ENCODE peak calls at places on chromosomes 3 and 15, in five cellular contexts. W is thoracic aorta; M is IMR-90; I is CD8-positive, alpha-beta T cell; S is lower lobe of right lung. N is an unnamed sample.

GRCh38 chr3:14320221-14320620 is 82.2 kb upstream of the SLC6A6 start:
- DNase-seq in W (no peak), M (no peak), I (no peak), S (no peak), N (no peak)

GRCh38 chr15:63848881-63849551 is 15.3 kb upstream of the HERC1 start:
- DNase-seq in W (no peak), M (no peak), I (no peak), S (no peak), N (no peak)

GRCh38 chr3:67719333-67719732 is 64.9 kb upstream of the SUCLG2 start:
- DNase-seq in W (no peak), M (peak), I (no peak), S (no peak), N (no peak)

GRCh38 chr15:36577082-36577481 is 2.3 kb upstream of the CDIN1 start:
- DNase-seq in W (no peak), M (no peak), I (no peak), S (no peak), N (no peak)

GRCh38 chr3:37904614-37905047 is 43.0 kb downstream of the CTDSPL start:
- DNase-seq in W (no peak), M (peak), I (no peak), S (no peak), N (no peak)

GRCh38 chr15:84755736-84756527 is 7.5 kb downstream of the ZNF592 start:
- DNase-seq in W (no peak), M (no peak), I (no peak), S (no peak), N (no peak)

GRCh38 chr3:13655074-13655913 is 106.4 kb downstream of the FBLN2 start:
- DNase-seq in W (no peak), M (peak), I (no peak), S (no peak), N (no peak)

GRCh38 chr15:64642875-64643274 is 132.5 kb downstream of the RBPMS2 start:
- DNase-seq in W (no peak), M (no peak), I (no peak), S (no peak), N (no peak)

GRCh38 chr15:47720555-47720954 is 3.2 kb downstream of the SEMA6D start:
- DNase-seq in W (no peak), M (peak), I (no peak), S (no peak), N (no peak)

GRCh38 chr15:47719730-47720129 is 2.4 kb downstream of the SEMA6D start:
- DNase-seq in W (no peak), M (no peak), I (no peak), S (no peak), N (no peak)

GRCh38 chr15:47717036-47717611 is at the start of gene SEMA6D:
- DNase-seq in W (no peak), M (peak), I (no peak), S (peak), N (no peak)

GRCh38 chr15:47715856-47716445 is 1.4 kb upstream of the SEMA6D start:
- DNase-seq in W (no peak), M (peak), I (no peak), S (no peak), N (no peak)

GRCh38 chr15:47718474-47719440 is 1.5 kb downstream of the SEMA6D start:
- DNase-seq in W (no peak), M (peak), I (no peak), S (no peak), N (no peak)
- H3K27ac ChIP-seq in W (peak), M (peak), I (no peak), S (peak), N (peak)

GRCh38 chr3:99928758-99929408 is 111.2 kb downstream of the CMSS1 start:
- DNase-seq in W (no peak), M (no peak), I (no peak), S (no peak), N (no peak)
- H3K4me3 ChIP-seq in W (peak), M (no peak), I (no peak), S (no peak), N (no peak)

GRCh38 chr3:190225186-190225692 is 97.0 kb downstream of the CLDN1 start:
- DNase-seq in W (no peak), M (peak), I (no peak), S (no peak), N (no peak)
- TF ChIP-seq CTCF in W (peak), M (peak), I (peak), S (peak), N (peak)

GRCh38 chr3:121662742-121663141 is 2.0 kb upstream of the HCLS1 start:
- DNase-seq in W (no peak), M (no peak), I (no peak), S (no peak), N (no peak)

GRCh38 chr3:121667333-121667732 is 6.6 kb upstream of the HCLS1 start:
- DNase-seq in W (no peak), M (no peak), I (no peak), S (no peak), N (no peak)

GRCh38 chr3:121661376-121661775 is 673 bp upstream of the HCLS1 start:
- DNase-seq in W (no peak), M (no peak), I (no peak), S (no peak), N (no peak)

GRCh38 chr3:121660356-121661171 is at the start of gene HCLS1:
- DNase-seq in W (no peak), M (no peak), I (peak), S (peak), N (peak)

GRCh38 chr3:121663171-121663847 is 2.6 kb upstream of the HCLS1 start:
- DNase-seq in W (no peak), M (no peak), I (no peak), S (no peak), N (no peak)
- H3K27ac ChIP-seq in W (no peak), M (no peak), I (no peak), S (no peak), N (no peak)

DNA sequence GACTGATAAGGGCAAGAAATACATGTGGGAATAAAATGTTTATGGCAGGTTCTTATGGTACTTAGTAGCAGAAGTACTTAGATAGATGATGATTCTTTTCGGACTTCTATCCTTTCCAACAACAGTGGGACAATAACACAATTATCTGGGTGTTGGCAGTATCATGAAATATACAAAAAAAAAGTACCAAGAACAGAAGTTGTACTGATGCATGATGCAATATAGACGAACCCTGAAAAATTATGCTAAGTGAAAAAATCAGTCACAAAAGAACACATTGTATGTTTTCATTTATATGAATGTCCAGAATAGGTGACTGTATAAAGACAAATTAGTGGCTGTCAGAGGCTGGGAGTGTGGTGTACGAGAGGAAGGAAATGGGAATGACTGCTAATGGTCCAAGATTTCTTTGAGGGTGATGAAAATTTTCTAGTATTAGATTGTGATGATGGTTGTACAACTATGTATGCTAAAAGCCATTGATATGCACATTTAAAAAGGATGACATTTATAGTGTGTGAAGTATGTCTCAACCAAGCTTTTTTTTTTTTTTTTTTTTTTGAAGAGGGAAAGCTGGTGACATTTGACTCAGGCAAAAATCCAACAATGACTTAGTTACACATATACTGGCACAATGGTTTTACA is 20.0 kb downstream of the PDE12 start:
- DNase-seq in W (no peak), M (no peak), I (no peak), S (no peak), N (no peak)
- H3K4me3 ChIP-seq in W (no peak), M (no peak), I (no peak), S (no peak), N (no peak)

DNA sequence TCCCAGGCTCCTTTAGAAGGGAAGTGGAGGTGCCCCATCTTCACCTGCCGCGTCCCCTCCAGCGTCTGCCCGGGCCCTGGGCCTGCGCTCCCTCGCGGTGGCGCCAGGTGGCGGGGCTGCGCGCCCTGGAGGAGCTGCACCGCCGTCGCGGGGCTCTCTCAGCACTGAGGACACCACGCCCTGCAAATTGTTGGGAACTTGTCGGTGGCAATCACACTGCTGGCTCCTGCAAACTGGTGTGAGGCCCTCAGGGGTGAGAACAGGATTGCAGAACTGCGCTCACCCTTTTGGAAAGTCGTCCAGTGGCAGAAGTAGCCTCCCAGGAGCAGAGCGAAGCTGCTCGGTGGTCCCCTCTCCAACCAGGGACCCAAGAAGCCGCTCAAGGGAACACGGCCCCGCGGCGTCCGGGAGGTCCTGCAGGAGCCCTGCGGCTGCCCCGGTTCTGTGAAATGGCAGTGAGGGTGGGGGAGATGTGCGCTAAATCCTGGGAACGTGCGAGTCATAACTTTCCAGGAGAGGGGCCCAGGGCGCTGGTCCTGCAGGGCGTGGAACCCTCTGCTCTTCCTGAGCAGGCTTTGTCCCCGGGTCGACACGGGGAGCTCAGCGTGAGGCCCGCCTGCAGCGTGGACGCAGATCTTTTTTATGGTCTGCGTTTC is 995 bp upstream of the LRRK1 start:
- DNase-seq in W (peak), M (peak), I (peak), S (peak), N (no peak)
- TF ChIP-seq CTCF in W (peak), M (peak), I (peak), S (peak), N (peak)

DNA sequence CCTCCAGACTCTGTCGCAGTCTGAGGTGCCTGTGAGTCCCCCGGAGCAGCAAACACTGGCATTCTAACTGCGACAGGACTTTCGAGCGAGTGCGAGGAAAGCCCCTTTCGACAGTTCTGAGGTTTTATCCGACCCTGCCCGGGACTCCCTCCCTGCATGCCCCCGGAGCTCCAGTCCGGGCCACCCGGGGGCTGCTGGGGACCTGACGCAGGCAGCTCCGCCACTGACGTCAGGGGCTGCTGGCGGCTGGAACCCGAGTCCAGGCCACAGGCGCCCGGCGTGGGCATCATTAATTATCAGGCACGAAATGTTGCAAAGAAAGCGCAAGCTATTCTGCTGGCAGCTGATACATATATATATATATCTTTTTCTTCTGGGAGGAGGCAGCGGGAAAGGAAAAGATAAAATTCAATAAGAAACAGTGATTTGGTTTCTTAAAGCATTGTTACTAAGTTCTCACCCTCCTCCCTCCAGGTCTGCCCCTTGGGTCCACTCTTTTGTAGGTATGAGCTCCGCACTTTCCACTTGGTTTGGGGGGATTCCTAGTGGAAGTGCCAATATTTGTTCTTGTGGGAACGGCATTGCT is 15.3 kb downstream of the ZIC1 start:
- DNase-seq in W (no peak), M (no peak), I (no peak), S (no peak), N (no peak)
- H3K27ac ChIP-seq in W (peak), M (no peak), I (no peak), S (no peak), N (no peak)

GRCh38 chr3:194682651-194683310 is 2.9 kb upstream of the FAM43A start:
- DNase-seq in W (no peak), M (peak), I (peak), S (peak), N (no peak)
- H3K4me3 ChIP-seq in W (peak), M (no peak), I (no peak), S (no peak), N (no peak)

GRCh38 chr3:47892284-47892683 is 89.3 kb downstream of the DHX30 start:
- DNase-seq in W (no peak), M (no peak), I (no peak), S (no peak), N (no peak)

GRCh38 chr3:47895241-47895640 is 92.3 kb downstream of the DHX30 start:
- DNase-seq in W (no peak), M (no peak), I (no peak), S (no peak), N (no peak)

GRCh38 chr3:47890037-47890831 is 87.3 kb downstream of the DHX30 start:
- DNase-seq in W (no peak), M (no peak), I (no peak), S (no peak), N (no peak)

GRCh38 chr3:47889001-47889757 is 86.2 kb downstream of the DHX30 start:
- DNase-seq in W (no peak), M (no peak), I (no peak), S (no peak), N (no peak)

GRCh38 chr3:47890832-47891620 is 88.1 kb downstream of the DHX30 start:
- DNase-seq in W (no peak), M (no peak), I (no peak), S (no peak), N (no peak)
- TF ChIP-seq CTCF in W (no peak), M (no peak), I (no peak), S (no peak), N (no peak)